ENCODE peak calls at places on chromosomes 7 and 10, in four cellular contexts. Q, R, P and K are unnamed samples.

GRCh38 chr10:42975558-42976352 is 101.1 kb upstream of the RET start:
- DNase-seq in Q (peak), R (no peak), P (peak), K (peak)

GRCh38 chr7:155001756-155002410 is 1.0 kb downstream of the PAXIP1 start:
- DNase-seq in Q (no peak), R (no peak), P (no peak), K (no peak)

GRCh38 chr7:40230086-40230485 is 95.3 kb downstream of the SUGCT start:
- DNase-seq in Q (no peak), R (no peak), P (no peak), K (no peak)

GRCh38 chr10:89475567-89475966 is 59.8 kb downstream of the SLC16A12 start:
- DNase-seq in Q (no peak), R (no peak), P (no peak), K (no peak)

GRCh38 chr10:119306514-119306951 is 99.2 kb downstream of the GRK5 start:
- DNase-seq in Q (peak), R (no peak), P (no peak), K (no peak)

GRCh38 chr7:47451851-47452205 is 130.1 kb downstream of the TNS3 start:
- DNase-seq in Q (no peak), R (no peak), P (no peak), K (no peak)

GRCh38 chr10:89981891-89982290 is 280.5 kb downstream of the KIF20B start:
- DNase-seq in Q (no peak), R (no peak), P (no peak), K (no peak)

GRCh38 chr10:90930971-90931841 is 10.3 kb upstream of the ANKRD1 start:
- DNase-seq in Q (no peak), R (peak), P (peak), K (peak)

GRCh38 chr7:130366561-130366960 is 13.7 kb upstream of the CPA1 start:
- DNase-seq in Q (no peak), R (no peak), P (no peak), K (no peak)

GRCh38 chr7:81180573-81180972 is 261.7 kb upstream of the SEMA3C start:
- DNase-seq in Q (no peak), R (no peak), P (no peak), K (no peak)

GRCh38 chr10:124827474-124827873 is 25.9 kb downstream of the ABRAXAS2 start:
- DNase-seq in Q (no peak), R (no peak), P (no peak), K (no peak)

GRCh38 chr7:130037703-130038102 is 13.5 kb downstream of the ZC3HC1 start:
- DNase-seq in Q (no peak), R (no peak), P (no peak), K (no peak)

GRCh38 chr7:47572939-47573757 is 8.8 kb downstream of the TNS3 start:
- DNase-seq in Q (peak), R (no peak), P (no peak), K (no peak)

GRCh38 chr10:22244001-22244400 is 26.2 kb upstream of the EBLN1 start:
- DNase-seq in Q (no peak), R (no peak), P (no peak), K (no peak)

GRCh38 chr7:25059576-25059975 is 65.5 kb downstream of the CYCS start:
- DNase-seq in Q (no peak), R (no peak), P (no peak), K (no peak)

DNA sequence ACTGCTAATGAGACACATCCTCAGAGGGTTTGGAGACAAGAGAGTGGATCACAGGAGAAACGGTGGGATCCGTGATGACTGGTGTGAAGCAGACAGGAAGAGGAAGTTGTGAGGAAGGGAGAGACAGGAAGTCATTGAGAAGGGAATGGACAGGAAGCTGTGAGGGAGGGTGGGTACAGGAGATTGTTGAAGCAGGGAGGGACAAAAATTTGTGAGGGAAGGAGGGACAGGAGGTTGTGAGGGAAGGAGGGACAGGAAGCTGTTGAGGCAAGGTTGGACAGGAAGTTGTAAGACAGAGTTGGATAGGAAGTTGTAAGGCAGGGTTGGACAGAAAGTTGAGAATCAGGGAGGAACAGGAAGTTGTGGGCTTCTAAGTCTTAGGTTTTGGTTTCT is 115.6 kb downstream of the WDFY4 start:
- DNase-seq in Q (no peak), R (no peak), P (no peak), K (no peak)
- H3K27ac ChIP-seq in Q (peak), R (peak), P (no peak), K (peak)

GRCh38 chr10:52316500-52316899 is 2.4 kb downstream of the DKK1 start:
- DNase-seq in Q (no peak), R (no peak), P (no peak), K (no peak)
- H3K4me3 ChIP-seq in Q (no peak), R (no peak), P (no peak), K (no peak)

GRCh38 chr10:35876248-35876647 is 234.2 kb upstream of the FZD8 start:
- DNase-seq in Q (no peak), R (no peak), P (no peak), K (no peak)
- TF ChIP-seq CTCF in Q (no peak), R (no peak), P (no peak), K (no peak)

GRCh38 chr7:135359633-135360032 is 126.0 kb downstream of the STRA8 start:
- DNase-seq in Q (no peak), R (no peak), P (no peak), K (no peak)

GRCh38 chr7:135367114-135367513 is 133.5 kb downstream of the STRA8 start:
- DNase-seq in Q (no peak), R (no peak), P (no peak), K (no peak)

GRCh38 chr7:135362871-135363270 is 129.2 kb downstream of the STRA8 start:
- DNase-seq in Q (no peak), R (no peak), P (no peak), K (no peak)

DNA sequence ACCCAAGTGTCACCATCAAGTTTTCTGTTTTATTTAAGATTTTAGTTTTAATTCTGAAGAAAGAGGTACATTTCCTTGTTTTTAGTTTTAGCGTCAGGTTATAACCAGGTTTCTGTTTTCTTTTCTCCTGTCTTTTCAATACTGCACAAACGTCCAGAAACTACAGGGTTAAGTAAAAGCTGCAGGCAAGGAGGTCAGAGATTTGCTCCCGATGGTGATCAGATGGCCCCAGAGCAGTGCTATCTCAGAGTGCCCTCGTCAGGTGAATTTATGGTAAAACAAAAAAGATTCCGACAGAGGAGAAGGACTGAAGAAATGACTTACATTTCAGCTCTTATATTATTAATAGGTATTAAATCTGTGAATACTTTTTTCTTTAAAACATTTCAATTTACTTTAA is 128.2 kb downstream of the STRA8 start:
- DNase-seq in Q (no peak), R (no peak), P (no peak), K (no peak)
- H3K27ac ChIP-seq in Q (no peak), R (no peak), P (no peak), K (no peak)